ENCODE peak calls at places on chromosomes 12 and 14, in five cellular contexts. D is transverse colon, R is adrenal gland, G is body of pancreas, P is thyroid gland. Z is an unnamed sample.

GRCh38 chr12:112518336-112518735 is 99.6 kb downstream of the PTPN11 start:
- DNase-seq in R (no peak), D (no peak), P (no peak), G (no peak), Z (no peak)

GRCh38 chr12:15231493-15231892 is 10.3 kb upstream of the RERG start:
- DNase-seq in D (no peak), P (no peak), R (no peak), G (no peak), Z (no peak)

GRCh38 chr14:25041898-25042297 is 8.0 kb downstream of the STXBP6 start:
- DNase-seq in P (no peak), R (no peak), G (no peak), D (no peak), Z (no peak)

GRCh38 chr12:96534339-96534738 is 45.0 kb downstream of the CFAP54 start:
- DNase-seq in G (no peak), R (no peak), D (no peak), P (no peak), Z (no peak)

GRCh38 chr14:102965282-102965681 is 42.8 kb downstream of the AMN start:
- DNase-seq in P (no peak), R (no peak), D (no peak), G (no peak), Z (no peak)

GRCh38 chr12:75813066-75813465 is 218.5 kb downstream of the PHLDA1 start:
- DNase-seq in P (no peak), R (no peak), D (no peak), G (no peak), Z (no peak)

GRCh38 chr14:88245321-88245720 is 77.7 kb downstream of the KCNK10 start:
- DNase-seq in R (no peak), P (no peak), D (no peak), G (no peak), Z (no peak)

GRCh38 chr14:74835607-74836250 is 40.2 kb downstream of the PROX2 start:
- DNase-seq in P (no peak), G (no peak), D (no peak), R (no peak), Z (no peak)

GRCh38 chr12:48285751-48286650 is 64.7 kb downstream of the ZNF641 start:
- DNase-seq in D (no peak), R (no peak), P (no peak), G (no peak), Z (no peak)

GRCh38 chr12:55912908-55913307 is 14.8 kb downstream of the PYM1 start:
- DNase-seq in R (no peak), G (no peak), D (no peak), P (no peak), Z (no peak)

GRCh38 chr14:74350944-74351323 is 2.7 kb downstream of the VRTN start:
- DNase-seq in G (no peak), P (no peak), R (no peak), D (no peak), Z (no peak)

GRCh38 chr12:119772431-119772830 is 104.5 kb downstream of the PRKAB1 start:
- DNase-seq in G (no peak), D (no peak), R (no peak), P (no peak), Z (no peak)

GRCh38 chr12:11158885-11159444 is 12.0 kb upstream of the SMIM10L1 start:
- DNase-seq in P (no peak), R (no peak), D (no peak), G (no peak), Z (no peak)

GRCh38 chr14:88473791-88474190 is 81.0 kb downstream of the PTPN21 start:
- DNase-seq in R (peak), G (no peak), D (no peak), P (no peak), Z (no peak)

GRCh38 chr12:123850246-123851134 is 88.4 kb downstream of the DNAH10 start:
- DNase-seq in R (no peak), D (no peak), P (no peak), G (no peak), Z (no peak)

GRCh38 chr12:65631621-65632111 is 192.6 kb upstream of the HMGA2 start:
- DNase-seq in P (no peak), G (no peak), D (no peak), R (no peak), Z (no peak)

GRCh38 chr14:89270439-89271227 is 146.4 kb downstream of the FOXN3 start:
- DNase-seq in R (no peak), G (peak), P (peak), D (peak), Z (no peak)

GRCh38 chr12:31849090-31849687 is 110.0 kb upstream of the RESF1 start:
- DNase-seq in D (no peak), G (no peak), P (no peak), R (no peak), Z (no peak)

GRCh38 chr12:117884161-117884560 is 84.6 kb downstream of the KSR2 start:
- DNase-seq in D (no peak), P (no peak), R (no peak), G (no peak), Z (no peak)

GRCh38 chr14:24243336-24243836 is 963 bp upstream of the TINF2 start:
- DNase-seq in R (no peak), D (no peak), G (no peak), P (peak), Z (peak)

GRCh38 chr12:62613092-62613491 is 146.5 kb downstream of the MON2 start:
- DNase-seq in P (no peak), D (no peak), R (no peak), G (no peak), Z (no peak)

GRCh38 chr14:37142835-37143499 is 29.4 kb downstream of the SLC25A21 start:
- DNase-seq in P (no peak), R (no peak), G (no peak), D (no peak), Z (no peak)

GRCh38 chr12:129215436-129216025 is 362.3 kb downstream of the GLT1D1 start:
- DNase-seq in G (no peak), R (no peak), P (no peak), D (no peak), Z (no peak)

GRCh38 chr12:116066381-116067230 is 210.9 kb downstream of the MED13L start:
- DNase-seq in G (peak), P (peak), D (peak), R (peak), Z (no peak)

GRCh38 chr14:39097159-39097558 is 5.9 kb downstream of the SEC23A start:
- DNase-seq in G (no peak), P (no peak), D (no peak), R (no peak), Z (no peak)

GRCh38 chr14:103103461-103104388 is 9.2 kb downstream of the EXOC3L4 start:
- DNase-seq in R (peak), G (peak), D (peak), P (no peak), Z (no peak)

GRCh38 chr14:71474866-71475265 is 457.4 kb upstream of the RGS6 start:
- DNase-seq in G (no peak), D (no peak), R (no peak), P (no peak), Z (no peak)

GRCh38 chr14:40909906-40910305 is 696.8 kb upstream of the LRFN5 start:
- DNase-seq in G (no peak), P (no peak), D (no peak), R (no peak), Z (no peak)

GRCh38 chr14:76181546-76181945 is 29.8 kb downstream of the GPATCH2L start:
- DNase-seq in R (no peak), G (no peak), P (no peak), D (no peak), Z (no peak)

GRCh38 chr14:60276347-60276746 is 27.3 kb downstream of the PPM1A start:
- DNase-seq in G (no peak), R (no peak), P (no peak), D (no peak), Z (no peak)

GRCh38 chr14:91749857-91750256 is 18.0 kb upstream of the CATSPERB start:
- DNase-seq in P (no peak), R (no peak), G (no peak), D (no peak), Z (no peak)

GRCh38 chr14:103290056-103290455 is 44.0 kb upstream of the EIF5 start:
- DNase-seq in P (no peak), G (no peak), R (no peak), D (no peak), Z (no peak)

GRCh38 chr12:95634622-95635621 is 83.6 kb upstream of the USP44 start:
- DNase-seq in R (no peak), D (peak), G (peak), P (no peak), Z (no peak)

GRCh38 chr14:71235865-71236264 is 328.6 kb downstream of the PCNX1 start:
- DNase-seq in R (peak), G (no peak), D (no peak), P (peak), Z (no peak)

GRCh38 chr12:71299541-71300376 is 139.8 kb upstream of the LGR5 start:
- DNase-seq in D (no peak), P (no peak), G (no peak), R (no peak), Z (no peak)

GRCh38 chr12:64385468-64385867 is 5.1 kb downstream of the C12orf56 start:
- DNase-seq in G (no peak), P (no peak), R (no peak), D (no peak), Z (no peak)

GRCh38 chr14:78725086-78725485 is 554.9 kb downstream of the NRXN3 start:
- DNase-seq in P (no peak), D (no peak), G (no peak), R (no peak), Z (no peak)

DNA sequence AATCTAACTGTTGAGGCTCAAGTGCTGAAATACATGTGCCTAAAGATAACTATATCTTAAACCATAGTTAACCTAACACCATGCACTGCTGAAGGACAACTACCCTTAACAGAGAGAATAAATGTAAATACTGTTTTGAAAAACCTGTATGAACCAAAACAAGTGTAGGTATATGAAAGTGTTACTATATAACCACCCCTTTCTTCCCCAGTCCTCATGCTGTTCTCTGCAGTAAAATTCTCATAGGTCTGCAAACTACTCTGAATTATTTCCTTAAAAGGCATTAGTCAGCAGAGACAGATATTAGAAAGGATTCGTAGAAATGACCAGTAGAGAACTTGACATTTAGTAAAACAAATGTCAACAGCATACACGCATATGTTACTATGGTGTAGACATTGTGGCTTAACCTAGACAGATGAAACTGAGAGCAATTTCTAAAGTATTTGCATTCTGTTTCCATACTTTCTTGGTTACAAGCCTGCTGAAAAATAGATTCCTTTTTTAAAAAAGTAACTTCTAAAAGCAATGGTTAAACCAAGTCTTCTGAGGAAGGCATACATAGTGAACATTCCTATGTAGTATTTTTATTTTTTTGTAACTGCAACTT is 13.9 kb downstream of the CSRP2 start:
- DNase-seq in P (no peak), R (no peak), G (no peak), D (no peak), Z (no peak)
- H3K27ac ChIP-seq in P (no peak), R (no peak), G (no peak), D (peak), Z (no peak)

GRCh38 chr14:63727736-63728728 is at the start of gene SGPP1:
- DNase-seq in D (peak), P (peak), R (peak), G (peak), Z (peak)
- TF ChIP-seq POLR2A in D (peak), P (peak), R (peak), G (peak), Z (peak)

GRCh38 chr14:22820731-22821130 is 5.5 kb upstream of the SLC7A7 start:
- DNase-seq in G (no peak), R (no peak), P (no peak), D (no peak), Z (no peak)

GRCh38 chr14:22821193-22822016 is 6.2 kb upstream of the SLC7A7 start:
- DNase-seq in P (no peak), D (no peak), R (no peak), G (peak), Z (no peak)

GRCh38 chr14:22822619-22823551 is 6.8 kb upstream of the MRPL52 start:
- DNase-seq in P (peak), G (peak), D (peak), R (peak), Z (peak)

GRCh38 chr14:22822017-22822618 is 6.9 kb upstream of the SLC7A7 start:
- DNase-seq in D (no peak), G (peak), P (no peak), R (no peak), Z (peak)

DNA sequence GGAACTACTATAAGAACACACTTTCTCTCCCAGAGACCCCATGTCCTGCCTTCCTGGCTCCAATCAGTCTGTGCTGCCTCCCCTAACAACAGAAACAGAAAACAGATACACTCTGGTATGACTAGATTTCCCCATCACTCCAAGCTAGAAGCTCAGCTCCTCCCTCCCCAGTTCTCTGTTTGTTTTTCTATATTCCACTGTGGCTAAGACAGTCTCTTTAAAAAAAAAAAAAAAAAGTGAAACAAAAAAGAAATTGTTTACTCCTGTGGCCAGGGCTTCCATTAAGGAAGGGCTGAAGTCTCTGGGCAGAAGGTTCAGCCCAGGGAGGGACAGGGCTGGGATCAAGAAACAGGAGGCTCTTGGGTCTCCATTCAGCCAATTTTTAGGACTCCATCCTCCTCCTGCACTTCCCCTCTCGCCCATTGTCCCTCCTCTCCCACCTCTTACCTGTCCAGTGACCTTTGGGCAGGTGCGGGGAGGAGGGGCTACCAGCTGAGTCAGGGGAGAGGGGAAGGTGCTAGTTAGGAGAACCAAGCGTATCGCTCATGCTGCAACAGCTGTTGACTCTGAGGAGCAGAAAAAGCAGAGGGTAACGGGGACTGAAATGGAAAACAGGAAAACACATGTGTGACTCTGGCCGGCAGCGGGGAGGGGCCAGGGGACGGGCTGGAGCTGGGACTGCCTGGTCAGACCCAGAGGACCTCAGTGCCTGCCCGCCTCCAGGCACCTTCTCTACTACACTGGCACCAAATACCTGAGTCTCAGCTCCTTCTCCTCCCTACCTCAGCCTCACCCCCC is 4.2 kb upstream of the SLC7A7 start:
- DNase-seq in R (no peak), P (peak), G (peak), D (peak), Z (no peak)
- H3K4me3 ChIP-seq in R (peak), P (no peak), G (no peak), D (no peak), Z (no peak)

DNA sequence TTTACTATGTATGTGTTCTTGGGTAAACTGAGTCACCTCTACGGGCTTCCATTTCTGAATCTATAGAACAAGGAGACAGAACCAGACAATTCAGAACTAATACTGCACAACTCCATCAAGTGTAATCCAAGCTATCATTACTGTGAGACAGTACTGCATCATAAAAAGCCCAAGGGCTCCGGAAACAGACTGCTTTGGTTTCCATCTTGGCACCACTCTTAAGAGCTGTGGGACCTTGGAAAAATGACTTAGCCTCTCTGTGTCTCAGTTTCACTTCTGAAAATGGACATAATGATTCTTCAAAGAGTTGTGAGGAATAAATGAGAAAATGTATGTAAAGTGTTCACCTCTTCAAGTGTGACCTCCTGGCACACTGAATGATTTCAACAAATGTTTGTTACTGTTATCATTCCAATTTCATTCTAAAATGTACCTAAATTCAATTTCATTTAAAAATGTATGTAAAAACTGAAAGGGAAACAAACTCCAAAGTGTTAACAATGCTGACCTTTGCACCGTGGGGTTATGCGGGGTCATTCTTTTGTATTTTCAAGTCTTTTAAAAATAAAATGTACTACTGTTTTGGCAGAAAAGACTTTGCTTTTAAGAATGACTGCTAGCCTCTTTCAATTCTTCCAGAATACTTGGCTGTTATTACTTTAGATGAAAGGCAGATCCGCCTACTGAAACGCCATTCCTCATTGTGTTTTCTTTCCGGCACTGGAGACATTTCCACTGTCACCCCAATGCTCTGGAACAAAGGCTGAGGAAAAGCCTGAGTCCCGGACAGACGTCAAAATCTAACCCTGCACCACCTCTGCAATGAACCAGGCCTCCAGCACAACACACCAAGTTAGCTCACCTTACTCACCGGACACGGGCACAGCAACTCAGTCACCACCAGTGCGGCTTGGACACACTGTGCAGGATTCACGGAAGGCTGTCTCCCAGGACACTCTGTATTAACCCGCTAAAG is 62.8 kb downstream of the TMCC3 start:
- DNase-seq in P (no peak), R (peak), G (no peak), D (no peak), Z (peak)
- H3K27ac ChIP-seq in P (peak), R (no peak), G (no peak), D (peak), Z (peak)

DNA sequence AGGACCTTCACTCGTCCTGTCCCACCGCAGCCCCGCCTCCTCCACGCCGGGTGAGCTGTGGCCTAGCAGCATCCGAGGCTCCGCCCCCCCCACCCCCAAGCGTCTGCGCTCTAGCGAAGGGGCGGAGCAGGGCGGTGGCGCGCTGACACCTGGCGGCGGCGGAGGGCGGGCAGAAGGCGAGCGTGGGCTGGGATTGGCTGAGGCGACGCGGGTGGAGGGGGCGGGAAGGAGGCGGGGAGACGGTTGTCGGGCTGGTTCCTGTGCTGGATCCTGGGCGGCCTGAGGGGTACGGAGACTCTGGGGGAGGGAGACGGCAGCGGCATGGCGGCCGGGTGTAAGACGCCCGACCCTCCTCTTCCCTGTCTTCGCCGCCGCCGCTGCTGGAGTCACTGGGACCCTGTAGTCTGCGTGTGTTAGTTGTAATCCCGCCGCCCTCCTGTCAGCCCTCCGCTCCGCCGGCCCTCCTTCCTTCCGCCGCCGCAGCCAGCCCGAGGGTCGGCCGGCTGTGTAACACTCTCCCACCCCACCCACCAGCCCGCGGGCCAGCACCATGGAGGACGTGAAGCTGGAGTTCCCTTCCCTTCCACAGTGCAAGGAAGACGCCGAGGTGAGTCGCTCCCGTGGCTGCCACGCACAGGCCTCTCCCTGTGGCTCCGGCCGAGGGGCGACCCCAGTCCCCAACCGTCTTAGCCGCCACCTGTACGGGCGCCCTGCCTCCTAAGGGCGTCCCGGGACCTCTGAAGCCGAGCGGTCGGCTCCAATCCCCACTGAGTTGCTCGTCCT is at the start of gene STYX:
- DNase-seq in G (peak), D (peak), R (peak), P (peak), Z (peak)
- TF ChIP-seq POLR2A in G (peak), D (peak), R (peak), P (peak), Z (peak)

DNA sequence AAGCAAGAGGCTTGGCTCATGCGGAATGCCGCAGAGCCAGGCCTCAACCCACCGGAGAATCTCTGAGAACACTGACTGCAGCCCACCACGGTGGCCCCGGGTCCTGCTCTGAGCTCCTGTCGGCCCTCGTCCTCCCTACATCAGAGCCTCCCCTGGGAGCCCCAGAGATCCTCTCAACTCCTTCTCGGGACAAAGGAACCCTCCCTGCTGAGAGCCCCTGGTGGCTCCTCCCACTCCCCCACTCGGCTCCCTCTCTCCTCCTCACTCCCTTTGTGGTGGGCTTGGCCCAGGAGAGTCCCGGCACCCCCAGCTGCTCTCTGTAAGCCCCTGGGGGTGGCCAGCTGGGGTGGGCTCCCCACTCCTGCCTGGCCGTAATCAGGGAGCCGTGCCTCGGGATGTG is 11.1 kb upstream of the INF2 start:
- DNase-seq in G (peak), D (no peak), P (peak), R (no peak), Z (peak)
- H3K4me3 ChIP-seq in G (no peak), D (peak), P (peak), R (peak), Z (peak)